ENCODE peak calls at places on chromosome 16, in nine cellular contexts. X, P, J, Q, R, V, C, L and S are unnamed samples.
A peak's percentile ranks its signal among the peaks of the same experiment; 100 is the strongest.

GRCh38 chr16:27408012-27408601 is 6.1 kb downstream of the IL21R start:
- DNase-seq in R (peak; percentile 28), C (no peak), J (no peak), L (no peak), P (no peak), X (no peak), V (peak; percentile 71), Q (no peak), S (no peak)

GRCh38 chr16:71461686-71462648 is at the start of gene ZNF23:
- DNase-seq in C (peak; percentile 81), L (peak; percentile 60), X (peak; percentile 91), J (peak; percentile 73), R (peak; percentile 62), Q (peak; percentile 64), P (peak; percentile 74), V (peak; percentile 89), S (peak; percentile 84)

GRCh38 chr16:57112403-57113041 is 20.1 kb downstream of the CPNE2 start:
- DNase-seq in C (no peak), V (peak; percentile 31), R (no peak), X (no peak), P (no peak), L (no peak), Q (no peak), J (no peak), S (no peak)

GRCh38 chr16:69727916-69728270 is 1.5 kb upstream of the NQO1 start:
- DNase-seq in P (no peak), V (no peak), R (no peak), X (peak; percentile 64), L (no peak), Q (no peak), C (no peak), J (no peak), S (no peak)

GRCh38 chr16:88009566-88010342 is 58.5 kb downstream of the BANP start:
- DNase-seq in X (no peak), J (no peak), R (no peak), C (no peak), V (no peak), P (no peak), L (no peak), Q (no peak), S (no peak)

GRCh38 chr16:22813223-22813945 is 578 bp upstream of the HS3ST2 start:
- DNase-seq in Q (no peak), C (peak; percentile 88), L (no peak), X (peak; percentile 61), J (no peak), V (peak; percentile 12), P (no peak), R (no peak), S (peak; percentile 22)

GRCh38 chr16:53131363-53132071 is 76.7 kb downstream of the CHD9 start:
- DNase-seq in J (peak; percentile 43), V (peak; percentile 60), C (peak; percentile 37), X (peak; percentile 73), Q (no peak), R (peak; percentile 51), L (peak; percentile 36), P (peak; percentile 34), S (peak; percentile 60)

GRCh38 chr16:1145383-1146100 is 7.4 kb upstream of the CACNA1H start:
- DNase-seq in C (no peak), R (no peak), Q (peak; percentile 64), V (no peak), X (no peak), L (no peak), J (no peak), P (no peak), S (no peak)

GRCh38 chr16:78762222-78762621 is 662.8 kb downstream of the WWOX start:
- DNase-seq in P (no peak), Q (no peak), J (no peak), X (no peak), V (no peak), C (no peak), L (no peak), R (no peak), S (no peak)

GRCh38 chr16:86896976-86897375 is 318.6 kb downstream of the FOXL1 start:
- DNase-seq in R (no peak), L (no peak), Q (no peak), X (no peak), V (no peak), J (no peak), C (no peak), P (no peak), S (no peak)

GRCh38 chr16:28038401-28038800 is 25.1 kb downstream of the GSG1L start:
- DNase-seq in R (no peak), J (no peak), C (no peak), Q (no peak), L (no peak), P (no peak), V (no peak), X (no peak), S (no peak)

GRCh38 chr16:718922-719321 is 2.0 kb upstream of the ANTKMT start:
- DNase-seq in C (no peak), V (no peak), R (no peak), L (no peak), X (no peak), P (no peak), Q (no peak), J (no peak), S (no peak)

GRCh38 chr16:57479043-57479421 is 7.3 kb downstream of the DOK4 start:
- DNase-seq in L (no peak), P (no peak), C (no peak), X (peak; percentile 56), R (no peak), V (no peak), Q (no peak), J (no peak), S (no peak)